ENCODE peak calls at places on chromosomes 2 and 18, in four cellular contexts. O is A549, N is WTC11, W is SK-N-SH. V is an unnamed sample.

GRCh38 chr2:11582526-11583202 is 48.8 kb downstream of the GREB1 start:
- DNase-seq in W (peak), O (peak), N (peak), V (peak)

GRCh38 chr18:7568426-7568825 is 1.3 kb downstream of the PTPRM start:
- DNase-seq in O (no peak), W (peak), N (peak), V (no peak)

GRCh38 chr18:56321470-56321869 is 316.9 kb downstream of the TXNL1 start:
- DNase-seq in W (no peak), O (no peak), N (no peak), V (no peak)

GRCh38 chr18:77899972-77900754 is 650.5 kb downstream of the GALR1 start:
- DNase-seq in W (peak), N (peak), O (peak), V (peak)

GRCh38 chr2:8966123-8966908 is 37.2 kb downstream of the MBOAT2 start:
- DNase-seq in O (no peak), W (no peak), N (no peak), V (peak)

GRCh38 chr2:30709516-30709915 is 97.7 kb downstream of the CAPN13 start:
- DNase-seq in N (no peak), W (no peak), O (no peak), V (no peak)

GRCh38 chr18:65946777-65947176 is 196.0 kb downstream of the CDH7 start:
- DNase-seq in N (no peak), W (no peak), O (no peak), V (no peak)

GRCh38 chr2:150997066-150997465 is 264.6 kb downstream of the RBM43 start:
- DNase-seq in N (no peak), W (peak), O (no peak), V (no peak)

GRCh38 chr2:130373808-130374365 is 18.0 kb downstream of the PTPN18 start:
- DNase-seq in O (no peak), N (no peak), W (no peak), V (no peak)

GRCh38 chr2:10620481-10620880 is 69.3 kb downstream of the NOL10 start:
- DNase-seq in O (no peak), N (no peak), W (no peak), V (no peak)

GRCh38 chr2:100903534-100904258 is 83.8 kb downstream of the NPAS2 start:
- DNase-seq in O (peak), N (no peak), W (no peak), V (no peak)

GRCh38 chr2:196131949-196132925 is 39.1 kb downstream of the STK17B start:
- DNase-seq in N (peak), W (no peak), O (no peak), V (no peak)

GRCh38 chr2:27717070-27717453 is 53.4 kb downstream of the SLC4A1AP start:
- DNase-seq in O (no peak), N (no peak), W (peak), V (no peak)

GRCh38 chr2:135960598-135961551 is 24.6 kb downstream of the DARS1 start:
- DNase-seq in O (no peak), W (peak), N (no peak), V (no peak)

GRCh38 chr2:178284613-178285286 is 90.4 kb downstream of the OSBPL6 start:
- DNase-seq in O (no peak), W (no peak), N (no peak), V (peak)

GRCh38 chr2:225434014-225434413 is 34.5 kb downstream of the NYAP2 start:
- DNase-seq in N (peak), O (no peak), W (no peak), V (no peak)

DNA sequence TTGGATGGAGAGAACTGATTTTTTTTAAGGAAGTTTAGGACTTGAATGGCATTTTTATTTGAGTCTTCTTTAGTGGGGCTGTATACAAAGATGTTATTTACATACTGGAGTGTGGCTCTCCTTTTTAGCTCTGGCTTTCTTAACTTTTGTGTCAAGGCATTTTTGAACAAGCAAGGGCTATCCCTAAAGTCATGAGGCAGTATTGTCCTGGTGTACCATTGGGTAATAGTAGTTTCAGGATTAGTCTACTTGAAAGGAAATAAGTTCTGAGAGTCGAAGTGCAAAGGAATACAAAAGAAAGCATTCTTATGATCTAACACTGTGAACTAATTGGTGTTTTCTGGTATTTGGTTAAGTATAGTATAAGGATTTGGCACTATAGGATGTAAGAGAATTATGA is 1.9 kb upstream of the CYP27A1 start:
- DNase-seq in W (no peak), N (no peak), O (no peak), V (no peak)
- TF ChIP-seq MAX in W (no peak), N (no peak), O (no peak), V (no peak)

DNA sequence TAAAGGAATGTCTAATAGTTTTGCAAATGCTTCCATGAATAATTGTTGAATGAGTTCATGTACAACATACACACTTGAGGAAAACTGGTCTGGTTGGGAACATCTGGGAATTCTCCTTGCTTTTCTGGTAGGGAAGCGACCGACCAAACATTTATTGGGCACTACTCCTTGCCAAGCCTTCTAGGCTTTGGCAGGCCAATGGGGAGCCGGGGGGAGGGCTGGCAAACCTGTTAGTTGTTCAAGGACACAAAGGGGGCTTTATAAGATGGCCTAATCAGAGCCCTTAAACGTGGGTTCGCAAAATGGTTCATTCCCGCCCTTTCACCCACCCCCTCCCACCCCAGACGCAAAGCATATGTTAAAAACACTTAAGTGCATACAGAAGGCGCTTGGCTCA is 902 bp upstream of the VSNL1 start:
- DNase-seq in O (no peak), N (peak), W (peak), V (no peak)
- TF ChIP-seq MAX in O (no peak), N (no peak), W (no peak), V (no peak)

GRCh38 chr2:37586663-37587409 is 84.6 kb downstream of the CDC42EP3 start:
- DNase-seq in N (no peak), O (no peak), W (no peak), V (no peak)
- TF ChIP-seq MAX in N (no peak), O (no peak), W (no peak), V (no peak)

DNA sequence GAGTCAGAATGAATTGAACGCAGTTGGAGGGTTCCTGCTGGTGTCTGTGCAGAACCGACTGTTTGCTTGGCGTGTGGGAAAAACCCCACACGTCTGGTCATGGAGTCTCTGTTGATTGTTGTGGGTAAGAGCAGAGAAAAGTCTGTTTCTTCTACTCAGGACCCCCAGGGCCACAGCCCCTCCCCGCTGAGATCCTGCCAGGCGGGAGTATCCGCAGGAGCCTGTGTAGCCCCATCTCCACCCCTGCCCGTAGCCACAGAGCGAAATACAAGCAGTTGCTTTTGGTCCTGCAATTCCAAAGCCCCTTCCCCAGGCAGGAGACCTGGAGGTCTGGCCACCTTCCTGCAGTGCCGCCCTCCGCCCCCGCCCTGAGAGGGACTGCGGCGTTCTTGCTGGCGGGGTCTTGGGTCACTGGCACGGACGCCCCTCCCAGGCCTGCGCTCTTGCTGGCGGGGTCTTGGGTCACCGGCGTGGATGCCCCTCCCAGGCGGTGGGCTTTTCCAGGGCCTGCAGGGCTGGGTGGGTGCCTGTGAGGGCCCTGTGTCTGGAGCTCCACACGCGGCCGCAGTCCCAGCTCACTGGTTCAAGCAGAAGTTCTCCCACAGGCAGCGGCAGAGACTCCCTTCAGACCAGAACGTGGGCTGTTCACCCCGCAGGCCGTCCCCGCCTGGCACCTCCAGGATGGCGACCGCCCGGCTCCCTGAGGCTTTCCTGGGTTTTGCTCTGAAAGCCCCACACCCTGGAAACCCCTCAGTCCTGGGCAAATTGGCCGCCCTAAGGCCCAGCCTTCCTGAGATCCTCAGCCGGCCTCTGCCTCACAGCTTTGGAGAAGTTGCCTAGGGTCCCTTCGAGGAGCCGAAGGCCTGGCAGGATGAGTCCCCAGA is 76.0 kb upstream of the CTDP1 start:
- DNase-seq in W (no peak), N (no peak), O (no peak), V (no peak)
- TF ChIP-seq MAX in W (no peak), N (no peak), O (no peak), V (no peak)

GRCh38 chr2:203327582-203327917 is 644 bp upstream of the ABI2 start:
- DNase-seq in W (peak), N (peak), O (peak), V (no peak)
- TF ChIP-seq MAX in W (no peak), N (no peak), O (no peak), V (no peak)

GRCh38 chr2:179410552-179411356 is 146.1 kb upstream of the SESTD1 start:
- DNase-seq in W (peak), O (peak), N (peak), V (peak)
- TF ChIP-seq MAX in W (no peak), O (no peak), N (no peak), V (no peak)

DNA sequence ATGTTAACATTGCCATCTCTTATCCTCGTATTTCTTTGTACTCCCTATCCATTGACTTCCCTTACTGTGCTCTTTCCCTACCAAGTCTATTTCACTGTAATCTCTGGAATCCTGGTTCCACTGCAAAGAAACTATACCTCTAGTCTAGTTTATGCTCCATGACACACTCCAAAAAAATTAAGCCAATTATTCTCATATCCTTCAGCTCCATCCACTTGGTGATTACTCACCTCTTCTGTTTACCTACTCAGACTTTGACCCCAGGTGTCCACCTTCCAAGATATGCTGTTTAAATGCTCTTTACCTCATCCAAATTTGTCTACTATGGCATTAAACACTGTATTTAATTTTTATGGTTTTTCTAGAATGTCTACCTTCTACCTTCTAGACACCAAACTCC is 137.9 kb downstream of the ATAD2B start:
- DNase-seq in O (no peak), N (no peak), W (no peak), V (no peak)
- TF ChIP-seq MAX in O (no peak), N (no peak), W (no peak), V (no peak)

GRCh38 chr2:224178085-224178484 is 139.0 kb upstream of the SERPINE2 start:
- DNase-seq in W (no peak), N (no peak), O (no peak), V (no peak)
- TF ChIP-seq MAX in W (no peak), N (no peak), O (no peak), V (no peak)

GRCh38 chr2:21191535-21191934 is 67.8 kb downstream of the TDRD15 start:
- DNase-seq in O (no peak), N (no peak), W (no peak), V (no peak)
- TF ChIP-seq MAX in O (no peak), N (no peak), W (no peak), V (no peak)

GRCh38 chr18:48819781-48820482 is 130.8 kb downstream of the SMAD7 start:
- DNase-seq in W (no peak), N (peak), O (no peak), V (no peak)
- TF ChIP-seq MAX in W (no peak), N (no peak), O (no peak), V (no peak)

V was measured in K562.